ENCODE peak calls at places on chromosomes 16 and 17, in nine cellular contexts. V is A549; S is IMR-90; H is CD8-positive, alpha-beta memory T cell; Z is CD8-positive, alpha-beta T cell; T is substantia nigra; W is esophagus squamous epithelium; A is brain microvascular endothelial cell; L is OCI-LY7. P is an unnamed sample.

GRCh38 chr17:62955841-62956352 is 10.1 kb upstream of the TANC2 start:
- DNase-seq in V (no peak), S (no peak), H (no peak), Z (no peak), T (no peak), W (no peak), A (no peak), L (no peak), P (no peak)

GRCh38 chr17:68452724-68453290 is 4.5 kb downstream of the WIPI1 start:
- DNase-seq in V (no peak), S (no peak), H (no peak), Z (no peak), T (no peak), W (no peak), A (no peak), L (no peak), P (no peak)

GRCh38 chr17:77571562-77571981 is 386.9 kb upstream of the TNRC6C start:
- DNase-seq in V (no peak), S (peak), H (peak), Z (peak), T (no peak), W (no peak), A (peak), L (no peak), P (no peak)

GRCh38 chr17:29019475-29020181 is 13.8 kb upstream of the SEZ6 start:
- DNase-seq in V (no peak), S (no peak), H (no peak), Z (no peak), T (no peak), W (no peak), A (no peak), L (no peak), P (no peak)

GRCh38 chr17:32100971-32101631 is 41.2 kb upstream of the RHOT1 start:
- DNase-seq in V (no peak), S (no peak), H (no peak), Z (no peak), T (no peak), W (no peak), A (no peak), L (no peak), P (no peak)

GRCh38 chr17:19507673-19508326 is 25.9 kb upstream of the SLC47A1 start:
- DNase-seq in V (peak), S (peak), H (peak), Z (peak), T (peak), W (no peak), A (peak), L (peak), P (peak)

GRCh38 chr17:63932008-63932561 is at the start of gene CD79B:
- DNase-seq in V (no peak), S (no peak), H (peak), Z (peak), T (no peak), W (no peak), A (no peak), L (peak), P (no peak)

GRCh38 chr17:58121925-58122324 is 26.3 kb upstream of the OR4D1 start:
- DNase-seq in V (peak), S (peak), H (peak), Z (peak), T (no peak), W (no peak), A (peak), L (peak), P (no peak)

GRCh38 chr17:14048169-14048568 is 21.1 kb upstream of the COX10 start:
- DNase-seq in V (peak), S (no peak), H (no peak), Z (no peak), T (no peak), W (no peak), A (no peak), L (no peak), P (no peak)

GRCh38 chr16:19003935-19004334 is 20.2 kb downstream of the TMC7 start:
- DNase-seq in V (no peak), S (no peak), H (no peak), Z (no peak), T (no peak), W (no peak), A (no peak), L (no peak), P (no peak)
- H3K27ac ChIP-seq in V (no peak), S (no peak), H (no peak), Z (no peak), T (peak), W (no peak), A (no peak), L (no peak), P (no peak)

GRCh38 chr16:470418-470817 is 45.0 kb downstream of the RAB11FIP3 start:
- DNase-seq in V (no peak), S (no peak), H (no peak), Z (no peak), T (no peak), W (no peak), A (no peak), L (no peak), P (no peak)
- H3K27ac ChIP-seq in V (no peak), S (no peak), H (no peak), Z (no peak), T (no peak), W (no peak), A (no peak), L (no peak), P (no peak)

GRCh38 chr16:2044541-2044940 is 3.1 kb downstream of the NTHL1 start:
- DNase-seq in V (no peak), S (no peak), H (no peak), Z (no peak), T (no peak), W (no peak), A (no peak), L (no peak), P (no peak)

GRCh38 chr16:2042171-2042570 is 5.5 kb downstream of the NTHL1 start:
- DNase-seq in V (no peak), S (no peak), H (no peak), Z (no peak), T (no peak), W (no peak), A (no peak), L (no peak), P (no peak)

GRCh38 chr16:2043980-2044451 is 3.6 kb downstream of the NTHL1 start:
- DNase-seq in V (no peak), S (no peak), H (no peak), Z (no peak), T (no peak), W (no peak), A (no peak), L (no peak), P (no peak)

GRCh38 chr16:2043296-2043979 is 4.2 kb downstream of the NTHL1 start:
- DNase-seq in V (no peak), S (no peak), H (no peak), Z (no peak), T (no peak), W (no peak), A (no peak), L (no peak), P (no peak)

DNA sequence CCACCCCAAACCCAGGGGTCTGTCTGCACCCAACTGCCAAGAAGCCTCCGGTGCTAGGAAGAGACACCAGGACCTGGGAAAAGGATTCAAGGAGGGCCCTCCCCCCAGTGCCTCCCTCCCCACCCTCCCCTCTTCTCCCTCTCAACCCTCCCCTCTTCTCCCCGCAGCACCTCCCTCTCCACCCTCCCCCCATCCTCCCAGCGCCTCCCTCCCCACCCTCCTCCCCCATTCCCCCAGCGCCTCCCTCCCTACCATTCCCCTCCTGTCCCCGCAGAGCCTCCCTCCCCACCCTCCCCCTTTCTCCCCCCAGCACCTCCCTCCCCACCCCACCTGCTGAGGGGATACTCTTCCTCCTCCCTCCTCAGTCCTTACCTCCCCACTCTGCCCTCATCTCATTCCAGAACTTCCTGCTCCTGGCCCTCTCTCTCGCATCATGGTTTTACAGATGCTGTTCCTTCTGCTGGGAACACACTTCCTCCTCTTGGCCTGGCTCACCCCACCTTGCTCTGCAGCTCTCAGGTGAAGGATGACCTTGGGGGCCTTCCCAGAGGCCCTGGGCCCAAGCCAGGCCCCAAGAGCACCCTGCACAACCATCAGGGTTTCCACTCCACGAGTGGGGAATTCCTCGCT is 4.9 kb downstream of the NTHL1 start:
- DNase-seq in V (no peak), S (no peak), H (no peak), Z (no peak), T (no peak), W (no peak), A (no peak), L (no peak), P (no peak)
- H3K27ac ChIP-seq in V (peak), S (no peak), H (peak), Z (no peak), T (no peak), W (peak), A (no peak), L (no peak), P (no peak)

GRCh38 chr17:79515646-79516604 is 94.9 kb downstream of the RBFOX3 start:
- DNase-seq in V (no peak), S (peak), H (no peak), Z (no peak), T (no peak), W (no peak), A (no peak), L (no peak), P (no peak)
- H3K27ac ChIP-seq in V (peak), S (no peak), H (no peak), Z (no peak), T (no peak), W (no peak), A (no peak), L (no peak), P (no peak)

DNA sequence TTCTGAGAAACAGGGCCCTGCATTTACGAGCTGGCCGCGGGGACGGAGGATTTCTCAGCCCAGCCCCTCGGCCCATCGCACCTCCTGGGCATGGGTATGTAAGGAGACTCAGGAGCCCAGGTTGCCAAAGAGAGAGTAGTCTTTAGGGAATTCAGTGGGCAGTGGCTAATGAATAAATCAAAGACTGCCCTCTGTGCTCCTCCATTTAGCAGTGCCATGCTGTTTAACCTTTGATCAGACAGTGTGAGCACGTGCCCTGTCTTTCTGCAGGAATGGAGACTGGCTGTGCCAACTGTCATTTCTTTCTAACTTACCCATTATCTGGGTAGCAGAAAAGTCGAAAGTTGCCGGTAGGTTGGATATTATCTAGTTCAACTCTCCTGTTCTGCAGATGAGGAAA is 62.4 kb downstream of the CDRT4 start:
- DNase-seq in V (no peak), S (no peak), H (no peak), Z (no peak), T (no peak), W (no peak), A (no peak), L (no peak), P (no peak)
- H3K27ac ChIP-seq in V (no peak), S (no peak), H (no peak), Z (no peak), T (no peak), W (no peak), A (no peak), L (no peak), P (no peak)

DNA sequence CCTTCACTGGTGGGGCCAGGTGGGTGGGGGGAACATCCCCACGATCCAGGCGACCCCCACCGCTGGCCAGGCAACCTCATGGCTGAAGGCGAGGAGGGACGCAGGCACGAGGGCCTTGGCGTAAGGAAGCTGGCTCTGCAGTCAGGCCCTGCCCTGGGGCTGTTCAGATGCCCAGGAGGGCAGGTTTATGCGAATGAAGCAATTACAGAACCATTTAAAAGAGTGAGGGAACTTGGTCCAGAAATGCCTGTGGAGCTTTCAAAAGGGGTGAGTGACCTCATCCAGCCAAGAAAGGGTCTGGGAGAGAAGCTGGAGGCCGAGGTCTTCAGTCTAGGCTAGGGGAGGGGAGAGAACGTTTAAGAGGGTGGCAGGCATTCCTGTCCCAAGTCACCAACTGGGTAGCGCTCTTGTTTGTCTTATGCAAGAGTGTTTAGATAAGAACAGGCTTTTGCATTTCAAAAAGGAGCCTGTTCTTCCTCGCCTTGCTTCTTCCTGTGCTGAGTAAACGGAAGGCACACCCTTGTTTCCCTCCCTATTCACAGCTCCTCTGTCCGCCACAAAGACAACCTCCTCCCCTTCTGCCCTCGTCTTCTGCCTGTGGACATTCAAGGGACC is 183.5 kb upstream of the SDK2 start:
- DNase-seq in V (no peak), S (no peak), H (peak), Z (no peak), T (no peak), W (no peak), A (no peak), L (no peak), P (no peak)
- H3K27ac ChIP-seq in V (peak), S (no peak), H (no peak), Z (no peak), T (peak), W (no peak), A (no peak), L (no peak), P (no peak)

GRCh38 chr16:68751160-68751559 is 14.1 kb downstream of the CDH1 start:
- DNase-seq in V (no peak), S (no peak), H (no peak), Z (no peak), T (no peak), W (no peak), A (no peak), L (no peak), P (no peak)

GRCh38 chr16:68756250-68757051 is 19.4 kb downstream of the CDH1 start:
- DNase-seq in V (no peak), S (no peak), H (no peak), Z (peak), T (no peak), W (no peak), A (no peak), L (peak), P (no peak)

GRCh38 chr16:68750243-68750642 is 13.2 kb downstream of the CDH1 start:
- DNase-seq in V (no peak), S (no peak), H (no peak), Z (no peak), T (no peak), W (no peak), A (no peak), L (no peak), P (no peak)

GRCh38 chr16:68752602-68753001 is 15.5 kb downstream of the CDH1 start:
- DNase-seq in V (no peak), S (no peak), H (no peak), Z (no peak), T (no peak), W (no peak), A (no peak), L (no peak), P (no peak)

GRCh38 chr16:68754117-68754792 is 17.2 kb downstream of the CDH1 start:
- DNase-seq in V (no peak), S (no peak), H (no peak), Z (no peak), T (no peak), W (no peak), A (no peak), L (no peak), P (no peak)
- H3K27ac ChIP-seq in V (peak), S (no peak), H (no peak), Z (no peak), T (no peak), W (peak), A (no peak), L (no peak), P (no peak)

DNA sequence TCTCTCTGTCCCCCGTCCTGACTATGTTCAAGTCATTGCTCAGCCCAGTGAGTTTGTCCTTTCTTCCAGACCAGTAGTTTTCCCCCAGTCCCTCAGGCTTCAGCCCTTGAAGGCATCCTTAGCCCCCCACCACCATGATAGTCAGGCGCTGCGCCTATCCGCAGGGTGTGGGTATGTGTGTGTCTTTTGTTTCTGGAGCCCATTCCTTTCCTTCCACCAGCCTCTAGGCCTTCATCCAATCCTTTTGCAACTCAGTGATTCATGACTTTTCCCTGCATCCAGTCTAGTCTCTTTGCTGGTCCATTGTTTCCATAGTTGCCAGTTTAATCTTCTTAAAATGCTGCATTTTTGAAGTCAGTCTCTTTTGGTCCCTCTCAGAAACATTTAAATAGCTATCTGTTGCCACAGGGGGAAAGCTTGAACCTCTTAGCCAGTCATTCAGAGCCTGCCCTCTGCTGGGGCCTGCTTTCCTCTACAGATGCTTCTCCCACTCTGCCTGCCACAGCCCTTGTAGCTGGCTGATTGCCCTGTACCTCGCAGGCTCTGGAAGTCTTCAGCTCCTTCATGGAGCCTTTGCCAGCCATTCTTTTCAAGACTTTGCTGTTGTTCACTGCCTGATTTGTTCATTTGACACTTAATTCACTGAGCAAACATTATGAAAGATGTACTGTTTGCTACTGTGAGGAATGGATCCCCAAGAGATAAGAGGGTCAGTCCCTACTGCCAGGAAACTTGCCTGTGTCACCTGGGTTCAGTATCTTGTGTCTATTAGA is 55.9 kb upstream of the ADCY7 start:
- DNase-seq in V (peak), S (peak), H (peak), Z (peak), T (peak), W (no peak), A (peak), L (peak), P (no peak)
- H3K27ac ChIP-seq in V (no peak), S (no peak), H (no peak), Z (no peak), T (peak), W (no peak), A (no peak), L (no peak), P (peak)